ENCODE peak calls at places on chromosome 3, in four cellular contexts. One of them, this sample, is unnamed.

GRCh38 chr3:4533489-4534443 is 40.6 kb downstream of the ITPR1 start:
- DNase-seq in WTC11: no peak
- DNase-seq in SK-N-SH: no peak
- DNase-seq in GM12878: no peak
- DNase-seq in this sample: peak

GRCh38 chr3:126355251-126355650 is 2.0 kb downstream of the KLF15 start:
- DNase-seq in WTC11: no peak
- DNase-seq in SK-N-SH: no peak
- DNase-seq in GM12878: no peak
- DNase-seq in this sample: no peak

GRCh38 chr3:139312959-139313358 is 30.9 kb upstream of the MRPS22 start:
- DNase-seq in WTC11: no peak
- DNase-seq in SK-N-SH: no peak
- DNase-seq in GM12878: no peak
- DNase-seq in this sample: peak

GRCh38 chr3:14152233-14152962 is 26.0 kb downstream of the XPC start:
- DNase-seq in WTC11: no peak
- DNase-seq in SK-N-SH: no peak
- DNase-seq in GM12878: no peak
- DNase-seq in this sample: peak

GRCh38 chr3:28916713-28917499 is 364.0 kb upstream of the RBMS3 start:
- DNase-seq in WTC11: peak
- DNase-seq in SK-N-SH: peak
- DNase-seq in GM12878: peak
- DNase-seq in this sample: no peak

GRCh38 chr3:106673926-106674569 is 703.2 kb upstream of the CCDC54 start:
- DNase-seq in WTC11: no peak
- DNase-seq in SK-N-SH: no peak
- DNase-seq in GM12878: no peak
- DNase-seq in this sample: no peak

GRCh38 chr3:41224120-41224806 is 25.0 kb downstream of the CTNNB1 start:
- DNase-seq in WTC11: no peak
- DNase-seq in SK-N-SH: no peak
- DNase-seq in GM12878: no peak
- DNase-seq in this sample: no peak

GRCh38 chr3:187327827-187328226 is 36.3 kb upstream of the MASP1 start:
- DNase-seq in WTC11: no peak
- DNase-seq in SK-N-SH: no peak
- DNase-seq in GM12878: no peak
- DNase-seq in this sample: no peak

GRCh38 chr3:112074616-112075497 is 11.3 kb upstream of the C3orf52 start:
- DNase-seq in WTC11: no peak
- DNase-seq in SK-N-SH: no peak
- DNase-seq in GM12878: no peak
- DNase-seq in this sample: no peak

GRCh38 chr3:25021816-25022215 is 406.2 kb upstream of the RARB start:
- DNase-seq in WTC11: no peak
- DNase-seq in SK-N-SH: no peak
- DNase-seq in GM12878: no peak
- DNase-seq in this sample: no peak

GRCh38 chr3:129448187-129448895 is 8.3 kb downstream of the IFT122 start:
- DNase-seq in WTC11: no peak
- DNase-seq in SK-N-SH: no peak
- DNase-seq in GM12878: no peak
- DNase-seq in this sample: no peak
- TF ChIP-seq USF1 in WTC11: no peak
- TF ChIP-seq USF1 in SK-N-SH: no peak
- TF ChIP-seq USF1 in GM12878: no peak
- TF ChIP-seq USF1 in this sample: no peak

GRCh38 chr3:103403191-103403590 is 968.4 kb downstream of the ZPLD1 start:
- DNase-seq in WTC11: no peak
- DNase-seq in SK-N-SH: no peak
- DNase-seq in GM12878: no peak
- DNase-seq in this sample: no peak
- TF ChIP-seq USF1 in WTC11: no peak
- TF ChIP-seq USF1 in SK-N-SH: no peak
- TF ChIP-seq USF1 in GM12878: no peak
- TF ChIP-seq USF1 in this sample: no peak

GRCh38 chr3:37770336-37770735 is 91.3 kb upstream of the CTDSPL start:
- DNase-seq in WTC11: no peak
- DNase-seq in SK-N-SH: no peak
- DNase-seq in GM12878: no peak
- DNase-seq in this sample: no peak

GRCh38 chr3:37773925-37774324 is 87.8 kb upstream of the CTDSPL start:
- DNase-seq in WTC11: no peak
- DNase-seq in SK-N-SH: no peak
- DNase-seq in GM12878: no peak
- DNase-seq in this sample: no peak

GRCh38 chr3:37773471-37773870 is 88.2 kb upstream of the CTDSPL start:
- DNase-seq in WTC11: no peak
- DNase-seq in SK-N-SH: no peak
- DNase-seq in GM12878: no peak
- DNase-seq in this sample: no peak

GRCh38 chr3:37770938-37771918 is 90.5 kb upstream of the CTDSPL start:
- DNase-seq in WTC11: no peak
- DNase-seq in SK-N-SH: peak
- DNase-seq in GM12878: no peak
- DNase-seq in this sample: no peak

GRCh38 chr3:37772773-37773291 is 88.8 kb upstream of the CTDSPL start:
- DNase-seq in WTC11: no peak
- DNase-seq in SK-N-SH: no peak
- DNase-seq in GM12878: no peak
- DNase-seq in this sample: no peak
- TF ChIP-seq USF1 in WTC11: no peak
- TF ChIP-seq USF1 in SK-N-SH: no peak
- TF ChIP-seq USF1 in GM12878: no peak
- TF ChIP-seq USF1 in this sample: no peak

DNA sequence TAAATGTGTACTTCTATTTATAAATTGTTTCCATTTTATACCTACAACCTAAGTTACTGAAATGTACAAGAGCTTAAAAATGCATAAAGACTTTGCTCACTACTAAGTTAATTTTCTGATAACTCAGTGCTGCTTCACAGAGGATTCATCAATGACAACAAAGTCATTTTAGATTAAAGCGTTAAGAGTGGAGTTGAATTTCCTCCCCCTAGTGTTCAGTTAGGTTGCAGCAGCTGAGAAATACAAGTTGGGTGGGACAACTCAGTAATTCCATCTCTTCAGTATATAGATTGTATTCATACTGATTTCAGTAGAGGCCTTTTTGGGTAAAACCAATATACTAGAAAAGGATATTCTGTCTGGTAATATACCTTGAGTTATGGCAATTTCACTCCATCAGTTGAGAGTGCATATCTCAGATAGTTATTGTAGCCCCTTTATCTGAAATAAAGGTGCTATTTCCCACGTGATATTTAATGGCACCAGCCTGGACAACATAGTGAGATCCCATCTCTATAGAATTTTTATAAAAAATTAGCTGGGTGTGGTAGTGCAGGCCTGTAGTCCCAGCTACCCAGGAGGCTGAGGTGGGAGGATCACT is 6.9 kb upstream of the RPL35A start:
- DNase-seq in WTC11: no peak
- DNase-seq in SK-N-SH: peak
- DNase-seq in GM12878: no peak
- DNase-seq in this sample: peak
- TF ChIP-seq USF1 in WTC11: no peak
- TF ChIP-seq USF1 in SK-N-SH: no peak
- TF ChIP-seq USF1 in GM12878: no peak
- TF ChIP-seq USF1 in this sample: no peak